ENCODE peak calls at places on chromosomes 11 and 22, in four cellular contexts. One of them, this sample, is unnamed.

GRCh38 chr11:110323786-110324185 is 27.4 kb upstream of the RDX start:
- DNase-seq in A549: no peak
- DNase-seq in K562: no peak
- DNase-seq in left ventricle myocardium inferior: no peak
- DNase-seq in this sample: no peak

GRCh38 chr11:117597083-117597482 is 199.9 kb downstream of the DSCAML1 start:
- DNase-seq in K562: peak; percentile 41
- DNase-seq in A549: peak; percentile 38
- DNase-seq in left ventricle myocardium inferior: peak; percentile 47
- DNase-seq in this sample: peak; percentile 76

GRCh38 chr11:66720223-66720898 is 8.7 kb downstream of the SPTBN2 start:
- DNase-seq in left ventricle myocardium inferior: no peak
- DNase-seq in K562: peak; percentile 42
- DNase-seq in A549: peak; percentile 37
- DNase-seq in this sample: peak; percentile 72

GRCh38 chr11:128965485-128965884 is 22.8 kb upstream of the TP53AIP1 start:
- DNase-seq in left ventricle myocardium inferior: no peak
- DNase-seq in K562: no peak
- DNase-seq in A549: no peak
- DNase-seq in this sample: no peak

GRCh38 chr22:31692186-31692886 is 30.3 kb upstream of the PISD start:
- DNase-seq in A549: no peak
- DNase-seq in left ventricle myocardium inferior: no peak
- DNase-seq in K562: no peak
- DNase-seq in this sample: no peak

GRCh38 chr11:60634151-60634550 is 65.3 kb upstream of the MS4A8 start:
- DNase-seq in left ventricle myocardium inferior: no peak
- DNase-seq in K562: peak; percentile 12
- DNase-seq in A549: no peak
- DNase-seq in this sample: no peak

GRCh38 chr11:34292546-34292945 is 65.3 kb downstream of the ABTB2 start:
- DNase-seq in K562: no peak
- DNase-seq in A549: no peak
- DNase-seq in left ventricle myocardium inferior: no peak
- DNase-seq in this sample: no peak

GRCh38 chr22:48579035-48579914 is 1248.4 kb downstream of the BRD1 start:
- DNase-seq in A549: no peak
- DNase-seq in left ventricle myocardium inferior: no peak
- DNase-seq in K562: no peak
- DNase-seq in this sample: no peak

GRCh38 chr11:12538889-12539421 is 135.3 kb upstream of the TEAD1 start:
- DNase-seq in A549: no peak
- DNase-seq in left ventricle myocardium inferior: no peak
- DNase-seq in K562: no peak
- DNase-seq in this sample: no peak

GRCh38 chr22:48492371-48493320 is 1335.0 kb downstream of the BRD1 start:
- DNase-seq in left ventricle myocardium inferior: peak; percentile 31
- DNase-seq in A549: peak; percentile 85
- DNase-seq in K562: peak; percentile 72
- DNase-seq in this sample: peak; percentile 60

GRCh38 chr22:23250424-23251363 is 70.4 kb downstream of the BCR start:
- DNase-seq in K562: peak; percentile 69
- DNase-seq in left ventricle myocardium inferior: no peak
- DNase-seq in A549: no peak
- DNase-seq in this sample: no peak

GRCh38 chr22:49271831-49272230 is 555.8 kb downstream of the BRD1 start:
- DNase-seq in K562: no peak
- DNase-seq in A549: no peak
- DNase-seq in left ventricle myocardium inferior: no peak
- DNase-seq in this sample: no peak

GRCh38 chr22:40116496-40117200 is 61.1 kb upstream of the TNRC6B start:
- DNase-seq in left ventricle myocardium inferior: no peak
- DNase-seq in K562: no peak
- DNase-seq in A549: no peak
- DNase-seq in this sample: no peak

GRCh38 chr11:47359162-47359561 is 6.7 kb upstream of the MYBPC3 start:
- DNase-seq in K562: no peak
- DNase-seq in A549: no peak
- DNase-seq in left ventricle myocardium inferior: no peak
- DNase-seq in this sample: no peak

GRCh38 chr11:117823941-117824420 is 563 bp downstream of the FXYD2 start:
- DNase-seq in A549: no peak
- DNase-seq in K562: no peak
- DNase-seq in left ventricle myocardium inferior: peak; percentile 88
- DNase-seq in this sample: no peak

GRCh38 chr11:128667873-128668272 is 26.0 kb upstream of the FLI1 start:
- DNase-seq in left ventricle myocardium inferior: no peak
- DNase-seq in A549: no peak
- DNase-seq in K562: no peak
- DNase-seq in this sample: no peak

GRCh38 chr11:120123946-120124345 is 14.0 kb downstream of the TRIM29 start:
- DNase-seq in A549: no peak
- DNase-seq in left ventricle myocardium inferior: no peak
- DNase-seq in K562: no peak
- DNase-seq in this sample: no peak

GRCh38 chr11:111361874-111362273 is 17.2 kb downstream of the POU2AF1 start:
- DNase-seq in left ventricle myocardium inferior: no peak
- DNase-seq in K562: no peak
- DNase-seq in A549: no peak
- DNase-seq in this sample: no peak

GRCh38 chr11:121687961-121688566 is 235.3 kb upstream of the SORL1-AS1 start:
- DNase-seq in left ventricle myocardium inferior: no peak
- DNase-seq in A549: no peak
- DNase-seq in K562: no peak
- DNase-seq in this sample: no peak

GRCh38 chr11:8796926-8797325 is 114.1 kb upstream of the AKIP1 start:
- DNase-seq in A549: no peak
- DNase-seq in left ventricle myocardium inferior: no peak
- DNase-seq in K562: no peak
- DNase-seq in this sample: no peak

GRCh38 chr11:92852946-92853345 is 116.5 kb upstream of the MTNR1B start:
- DNase-seq in K562: no peak
- DNase-seq in A549: no peak
- DNase-seq in left ventricle myocardium inferior: no peak
- DNase-seq in this sample: no peak

GRCh38 chr22:46500201-46500600 is 37.2 kb downstream of the CELSR1 start:
- DNase-seq in K562: no peak
- DNase-seq in A549: no peak
- DNase-seq in left ventricle myocardium inferior: no peak
- DNase-seq in this sample: no peak

GRCh38 chr11:4127357-4127756 is 32.8 kb downstream of the RRM1 start:
- DNase-seq in A549: no peak
- DNase-seq in left ventricle myocardium inferior: no peak
- DNase-seq in K562: no peak
- DNase-seq in this sample: no peak

GRCh38 chr11:2090172-2091111 is 48.7 kb downstream of the IGF2 start:
- DNase-seq in left ventricle myocardium inferior: no peak
- DNase-seq in K562: no peak
- DNase-seq in A549: no peak
- DNase-seq in this sample: no peak

GRCh38 chr11:45409587-45409986 is 123.4 kb upstream of the SYT13 start:
- DNase-seq in A549: no peak
- DNase-seq in K562: no peak
- DNase-seq in left ventricle myocardium inferior: no peak
- DNase-seq in this sample: no peak

GRCh38 chr11:65855927-65856363 is 2.0 kb downstream of the CFL1 start:
- DNase-seq in A549: no peak
- DNase-seq in K562: no peak
- DNase-seq in left ventricle myocardium inferior: no peak
- DNase-seq in this sample: peak; percentile 27

GRCh38 chr22:49604732-49605302 is 222.9 kb downstream of the BRD1 start:
- DNase-seq in K562: no peak
- DNase-seq in A549: no peak
- DNase-seq in left ventricle myocardium inferior: no peak
- DNase-seq in this sample: no peak

GRCh38 chr11:68264244-68264643 is 7.5 kb downstream of the C11orf24 start:
- DNase-seq in left ventricle myocardium inferior: no peak
- DNase-seq in K562: no peak
- DNase-seq in A549: no peak
- DNase-seq in this sample: peak; percentile 29

GRCh38 chr11:126592496-126593410 is 237.3 kb downstream of the ST3GAL4 start:
- DNase-seq in K562: no peak
- DNase-seq in A549: no peak
- DNase-seq in left ventricle myocardium inferior: no peak
- DNase-seq in this sample: no peak

GRCh38 chr11:34161812-34162506 is 56.5 kb downstream of the NAT10 start:
- DNase-seq in left ventricle myocardium inferior: no peak
- DNase-seq in K562: peak; percentile 62
- DNase-seq in A549: no peak
- DNase-seq in this sample: no peak

GRCh38 chr11:132258865-132259264 is 888.5 kb downstream of the NTM start:
- DNase-seq in K562: no peak
- DNase-seq in A549: no peak
- DNase-seq in left ventricle myocardium inferior: no peak
- DNase-seq in this sample: no peak

GRCh38 chr11:128905345-128906184 is 14.4 kb downstream of the KCNJ5 start:
- DNase-seq in left ventricle myocardium inferior: no peak
- DNase-seq in A549: peak; percentile 70
- DNase-seq in K562: peak; percentile 60
- DNase-seq in this sample: peak; percentile 78

GRCh38 chr22:29879738-29880137 is 3.2 kb upstream of the MTMR3 start:
- DNase-seq in left ventricle myocardium inferior: no peak
- DNase-seq in A549: peak; percentile 48
- DNase-seq in K562: peak; percentile 15
- DNase-seq in this sample: peak; percentile 49

GRCh38 chr11:74754507-74755255 is 6.0 kb downstream of the RNF169 start:
- DNase-seq in A549: peak; percentile 38
- DNase-seq in left ventricle myocardium inferior: no peak
- DNase-seq in K562: no peak
- DNase-seq in this sample: no peak

GRCh38 chr11:60059052-60059451 is 2.6 kb downstream of the MS4A3 start:
- DNase-seq in A549: no peak
- DNase-seq in left ventricle myocardium inferior: no peak
- DNase-seq in K562: no peak
- DNase-seq in this sample: no peak

GRCh38 chr11:130070829-130071205 is 1.1 kb downstream of the APLP2 start:
- DNase-seq in left ventricle myocardium inferior: no peak
- DNase-seq in A549: no peak
- DNase-seq in K562: no peak
- DNase-seq in this sample: no peak
- TF ChIP-seq CTCF in left ventricle myocardium inferior: no peak
- TF ChIP-seq CTCF in A549: no peak
- TF ChIP-seq CTCF in K562: no peak
- TF ChIP-seq CTCF in this sample: no peak

GRCh38 chr11:69449320-69450063 is 32.0 kb upstream of the LINC01488 start:
- DNase-seq in A549: no peak
- DNase-seq in K562: peak; percentile 82
- DNase-seq in left ventricle myocardium inferior: peak; percentile 79
- DNase-seq in this sample: no peak
- H3K4me1 ChIP-seq in A549: peaks cover 16% of the 10 kb centered on the region
- H3K4me1 ChIP-seq in K562: peaks cover 50% of the 10 kb centered on the region
- H3K4me1 ChIP-seq in left ventricle myocardium inferior: peaks cover 47% of the 10 kb centered on the region
- H3K4me1 ChIP-seq in this sample: peaks cover 32% of the 10 kb centered on the region

GRCh38 chr11:72719551-72719950 is 32.7 kb downstream of the ARAP1 start:
- DNase-seq in left ventricle myocardium inferior: no peak
- DNase-seq in A549: no peak
- DNase-seq in K562: no peak
- DNase-seq in this sample: no peak

GRCh38 chr11:72718101-72718501 is 34.1 kb downstream of the ARAP1 start:
- DNase-seq in K562: no peak
- DNase-seq in A549: no peak
- DNase-seq in left ventricle myocardium inferior: no peak
- DNase-seq in this sample: no peak

GRCh38 chr11:72720806-72721205 is 31.4 kb downstream of the ARAP1 start:
- DNase-seq in left ventricle myocardium inferior: no peak
- DNase-seq in A549: no peak
- DNase-seq in K562: no peak
- DNase-seq in this sample: no peak

GRCh38 chr11:72720047-72720446 is 32.2 kb downstream of the ARAP1 start:
- DNase-seq in A549: no peak
- DNase-seq in left ventricle myocardium inferior: peak; percentile 38
- DNase-seq in K562: no peak
- DNase-seq in this sample: no peak

DNA sequence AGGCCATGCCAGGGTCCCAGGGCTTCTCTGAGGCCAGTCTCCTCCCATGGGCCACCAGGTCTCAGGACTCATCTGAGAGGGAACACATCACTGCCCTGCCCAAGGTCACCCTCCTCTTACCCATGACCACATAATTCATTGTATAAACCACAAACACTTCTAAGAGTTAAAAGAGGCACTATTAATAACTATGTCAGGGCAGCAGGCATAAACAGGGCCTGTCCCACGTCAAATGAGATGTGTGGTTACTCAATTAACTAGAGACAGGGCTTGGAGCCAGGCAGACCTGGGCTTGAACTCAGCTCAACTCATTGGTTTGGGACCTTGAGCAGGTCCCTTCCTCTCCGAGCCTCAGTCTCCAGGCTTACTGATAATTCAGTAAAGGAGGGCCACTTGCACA is 33.1 kb downstream of the ARAP1 start:
- DNase-seq in K562: no peak
- DNase-seq in A549: no peak
- DNase-seq in left ventricle myocardium inferior: peak; percentile 61
- DNase-seq in this sample: no peak
- H3K4me3 ChIP-seq in K562: no peak overlapping the region
- H3K4me3 ChIP-seq in A549: no peak overlapping the region
- H3K4me3 ChIP-seq in left ventricle myocardium inferior: peak overlapping the region; percentile 73
- H3K4me3 ChIP-seq in this sample: no peak overlapping the region

DNA sequence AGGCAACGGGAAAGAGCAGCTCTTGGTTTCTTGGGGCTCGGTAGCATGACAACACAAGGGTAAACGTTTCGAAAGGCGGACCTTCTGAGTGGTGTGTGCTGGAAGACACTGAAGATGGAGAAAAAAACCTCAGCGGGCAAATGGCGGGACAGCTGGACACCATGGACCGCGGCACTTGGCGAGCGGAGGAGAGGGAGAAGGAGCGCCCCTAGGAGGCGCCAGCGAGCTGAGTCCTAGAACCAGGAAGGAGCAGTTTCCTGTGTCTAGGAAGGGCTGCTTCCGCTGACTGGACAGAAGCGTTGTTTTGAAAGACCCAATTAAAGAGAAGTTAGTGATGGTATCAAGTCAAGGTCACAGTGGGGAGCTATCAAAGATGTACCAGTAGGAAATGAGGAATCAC is 44.0 kb upstream of the OPCML start:
- DNase-seq in K562: no peak
- DNase-seq in left ventricle myocardium inferior: no peak
- DNase-seq in A549: no peak
- DNase-seq in this sample: no peak
- TF ChIP-seq CTCF in K562: peak; percentile 3
- TF ChIP-seq CTCF in left ventricle myocardium inferior: no peak
- TF ChIP-seq CTCF in A549: no peak
- TF ChIP-seq CTCF in this sample: no peak

This sample was measured in Caco-2.